ENCODE peak calls at places on chromosomes 16 and 17, in six cellular contexts. Y is kidney, O is fibroblast of the aortic adventitia, M is A673, B is OCI-LY7, I is fibroblast of lung. A is an unnamed sample.

GRCh38 chr17:16521070-16521727 is 29.2 kb upstream of the LRRC75A start:
- DNase-seq in Y (no peak), O (peak), B (peak), I (peak), M (peak), A (peak)

GRCh38 chr17:22202702-22203101 is 510.4 kb downstream of the KCNJ18 start:
- DNase-seq in M (no peak), Y (no peak), O (no peak), B (no peak), I (no peak), A (no peak)

GRCh38 chr16:68257251-68257905 is 6.9 kb upstream of the SLC7A6 start:
- DNase-seq in I (no peak), O (no peak), B (peak), Y (peak), M (no peak), A (peak)

GRCh38 chr17:3879181-3879580 is 13.7 kb downstream of the CAMKK1 start:
- DNase-seq in I (peak), O (peak), Y (no peak), B (no peak), M (no peak), A (peak)

GRCh38 chr17:80111702-80112470 is 10.5 kb downstream of the GAA start:
- DNase-seq in M (no peak), I (no peak), O (no peak), Y (peak), B (peak), A (no peak)

GRCh38 chr17:17176341-17176740 is 29.8 kb downstream of the PLD6 start:
- DNase-seq in I (no peak), B (no peak), M (no peak), Y (no peak), O (no peak), A (no peak)

GRCh38 chr17:52159810-52160578 is 1.5 kb upstream of the CA10 start:
- DNase-seq in I (no peak), O (no peak), M (no peak), B (no peak), Y (no peak), A (no peak)

GRCh38 chr17:70405492-70406220 is 236.3 kb downstream of the KCNJ2 start:
- DNase-seq in B (no peak), M (peak), O (peak), I (peak), Y (no peak), A (peak)

GRCh38 chr17:5110816-5111215 is 862 bp downstream of the ZNF232 start:
- DNase-seq in B (peak), Y (no peak), M (peak), I (no peak), O (no peak), A (no peak)

GRCh38 chr17:66548158-66548557 is 245.7 kb downstream of the PRKCA start:
- DNase-seq in B (no peak), M (no peak), I (peak), Y (no peak), O (no peak), A (no peak)

GRCh38 chr16:89923640-89924297 is 627 bp downstream of the TUBB3 start:
- DNase-seq in Y (peak), M (peak), I (no peak), O (no peak), B (no peak), A (no peak)

GRCh38 chr16:60137891-60138290 is 1403.8 kb upstream of the GOT2 start:
- DNase-seq in Y (no peak), B (no peak), I (no peak), M (no peak), O (no peak), A (no peak)

GRCh38 chr16:20826039-20826566 is 19.8 kb downstream of the REXO5 start:
- DNase-seq in Y (no peak), O (no peak), B (no peak), M (no peak), I (peak), A (peak)

GRCh38 chr16:11233727-11234376 is 22.2 kb downstream of the SOCS1 start:
- DNase-seq in M (no peak), B (peak), I (no peak), Y (no peak), O (no peak), A (no peak)

GRCh38 chr16:14302031-14302398 is 230.9 kb downstream of the MRTFB start:
- DNase-seq in I (peak), Y (peak), O (peak), B (peak), M (no peak), A (peak)

GRCh38 chr16:69726313-69727060 is at the start of gene NQO1:
- DNase-seq in O (peak), B (peak), M (peak), Y (peak), I (peak), A (peak)
- TF ChIP-seq CTCF in O (no peak), B (no peak), M (no peak), Y (no peak), I (no peak), A (no peak)

GRCh38 chr16:81900014-81900413 is 111.3 kb downstream of the SDR42E1 start:
- DNase-seq in B (no peak), I (no peak), O (no peak), Y (no peak), M (no peak), A (no peak)
- H3K4me3 ChIP-seq in B (no peak), I (no peak), O (no peak), Y (no peak), M (no peak), A (no peak)

GRCh38 chr17:30805944-30806456 is 18.5 kb downstream of the CRLF3 start:
- DNase-seq in O (no peak), I (no peak), M (no peak), B (no peak), Y (no peak), A (no peak)
- TF ChIP-seq CTCF in O (peak), I (peak), M (peak), B (peak), Y (no peak), A (peak)

GRCh38 chr17:58338907-58339774 is 10.5 kb upstream of the TSPOAP1 start:
- DNase-seq in M (no peak), B (peak), I (peak), Y (peak), O (peak), A (peak)
- H3K4me3 ChIP-seq in M (no peak), B (peak), I (peak), Y (no peak), O (no peak), A (no peak)

DNA sequence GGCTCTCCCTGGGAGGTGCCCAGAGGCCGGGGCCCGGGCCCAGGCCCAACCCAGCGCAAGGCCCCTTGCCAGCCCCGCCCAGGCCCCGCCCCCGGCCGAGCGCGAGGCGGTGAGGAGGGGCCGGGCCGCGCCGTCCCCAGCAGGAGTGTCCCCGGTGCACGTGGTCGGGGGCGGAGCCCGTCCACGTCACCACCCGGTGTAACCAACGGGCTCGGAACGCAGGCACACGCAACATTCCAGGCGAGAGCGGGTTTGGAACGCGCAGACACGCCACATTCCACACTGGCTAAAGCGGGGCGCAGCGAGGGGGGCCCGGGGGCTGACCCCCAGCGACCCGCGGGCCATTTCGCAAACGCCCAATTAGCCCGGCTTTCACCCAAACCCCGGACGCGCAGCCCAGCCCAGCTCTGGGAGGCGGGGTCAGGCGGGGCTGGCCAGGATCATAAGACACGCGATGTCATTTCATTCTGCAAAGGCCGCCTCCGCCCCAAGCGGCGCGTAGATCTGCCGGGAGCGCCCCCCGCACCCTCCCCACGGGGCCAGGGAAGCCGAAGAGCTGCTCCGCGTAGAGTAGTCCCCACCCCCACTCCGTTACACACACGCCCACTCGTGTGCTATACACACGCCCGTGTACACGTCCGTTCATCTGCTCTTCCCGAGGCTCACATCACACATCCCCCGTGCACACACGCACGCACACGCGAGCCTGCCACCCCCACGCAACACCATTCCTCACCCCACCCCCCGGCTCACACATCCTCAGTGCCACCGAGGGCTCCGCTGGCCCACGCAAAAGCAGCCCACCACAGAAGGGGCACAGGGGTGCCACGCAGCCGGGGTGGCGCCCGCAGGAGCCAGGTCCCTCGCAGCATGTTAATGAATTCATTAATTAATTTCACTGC is 1.0 kb downstream of the MNT start:
- DNase-seq in Y (peak), B (peak), O (peak), I (peak), M (peak), A (peak)
- TF ChIP-seq CTCF in Y (no peak), B (no peak), O (no peak), I (no peak), M (no peak), A (no peak)

GRCh38 chr17:7241783-7242716 is at the start of gene GABARAP:
- DNase-seq in I (peak), Y (peak), O (peak), B (peak), M (peak), A (peak)

GRCh38 chr17:7241047-7241733 is 1.1 kb downstream of the GABARAP start:
- DNase-seq in Y (no peak), O (peak), I (no peak), B (no peak), M (no peak), A (no peak)

GRCh38 chr17:7239091-7240027 is at the start of gene PHF23:
- DNase-seq in B (peak), O (peak), M (peak), I (peak), Y (peak), A (peak)

GRCh38 chr17:7238418-7239090 is 703 bp downstream of the PHF23 start:
- DNase-seq in I (no peak), O (no peak), B (peak), M (no peak), Y (peak), A (peak)

GRCh38 chr17:7240375-7240774 is 1.1 kb upstream of the PHF23 start:
- DNase-seq in B (no peak), I (no peak), O (no peak), M (no peak), Y (no peak), A (no peak)
- H3K4me3 ChIP-seq in B (peak), I (peak), O (peak), M (peak), Y (peak), A (no peak)

GRCh38 chr17:35774499-35774898 is 13.8 kb downstream of the C17orf50 start:
- DNase-seq in O (peak), I (peak), M (no peak), Y (no peak), B (no peak), A (peak)

GRCh38 chr17:35773129-35773528 is 12.4 kb downstream of the C17orf50 start:
- DNase-seq in I (no peak), Y (no peak), O (no peak), M (no peak), B (no peak), A (no peak)

GRCh38 chr17:35775583-35775982 is 14.9 kb downstream of the C17orf50 start:
- DNase-seq in I (no peak), O (no peak), M (no peak), B (no peak), Y (no peak), A (no peak)

GRCh38 chr17:35775039-35775438 is 14.4 kb downstream of the C17orf50 start:
- DNase-seq in Y (no peak), B (no peak), I (no peak), O (no peak), M (no peak), A (no peak)

GRCh38 chr17:35773674-35774425 is 13.2 kb downstream of the C17orf50 start:
- DNase-seq in B (no peak), M (no peak), O (no peak), I (peak), Y (no peak), A (no peak)
- TF ChIP-seq CTCF in B (no peak), M (no peak), O (no peak), I (no peak), Y (no peak), A (no peak)

A was measured in cardiac fibroblast.